ENCODE peak calls at places on chromosomes 2 and 18, in four cellular contexts. One of them, this sample, is unnamed.

GRCh38 chr2:11177871-11178598 is 22.8 kb downstream of the SLC66A3 start:
- DNase-seq in H7: no peak
- DNase-seq in CD8-positive, alpha-beta T cell: no peak
- DNase-seq in endodermal cell: no peak
- DNase-seq in this sample: no peak

GRCh38 chr2:227783404-227784138 is 30.1 kb upstream of the CCL20 start:
- DNase-seq in H7: no peak
- DNase-seq in CD8-positive, alpha-beta T cell: no peak
- DNase-seq in endodermal cell: no peak
- DNase-seq in this sample: no peak

GRCh38 chr2:6083131-6083530 is 390.9 kb downstream of the SOX11 start:
- DNase-seq in CD8-positive, alpha-beta T cell: no peak
- DNase-seq in endodermal cell: no peak
- DNase-seq in H7: no peak
- DNase-seq in this sample: no peak

GRCh38 chr2:37388074-37388473 is 43.6 kb downstream of the QPCT start:
- DNase-seq in CD8-positive, alpha-beta T cell: no peak
- DNase-seq in H7: no peak
- DNase-seq in endodermal cell: no peak
- DNase-seq in this sample: no peak

GRCh38 chr2:144374163-144374661 is 145.7 kb downstream of the ZEB2 start:
- DNase-seq in CD8-positive, alpha-beta T cell: no peak
- DNase-seq in endodermal cell: no peak
- DNase-seq in H7: no peak
- DNase-seq in this sample: no peak

GRCh38 chr2:57180042-57180567 is 866.5 kb upstream of the VRK2 start:
- DNase-seq in CD8-positive, alpha-beta T cell: no peak
- DNase-seq in H7: no peak
- DNase-seq in endodermal cell: no peak
- DNase-seq in this sample: no peak

GRCh38 chr2:128967666-128968065 is 649.0 kb upstream of the HS6ST1 start:
- DNase-seq in CD8-positive, alpha-beta T cell: no peak
- DNase-seq in H7: no peak
- DNase-seq in endodermal cell: no peak
- DNase-seq in this sample: no peak

GRCh38 chr2:234289789-234290188 is 207.1 kb downstream of the ARL4C start:
- DNase-seq in endodermal cell: no peak
- DNase-seq in CD8-positive, alpha-beta T cell: peak
- DNase-seq in H7: no peak
- DNase-seq in this sample: no peak

GRCh38 chr2:95350320-95351079 is 52.0 kb upstream of the FAHD2A start:
- DNase-seq in endodermal cell: no peak
- DNase-seq in H7: peak
- DNase-seq in CD8-positive, alpha-beta T cell: no peak
- DNase-seq in this sample: no peak

GRCh38 chr2:140164449-140164848 is 1384.3 kb upstream of the NXPH2 start:
- DNase-seq in endodermal cell: no peak
- DNase-seq in CD8-positive, alpha-beta T cell: no peak
- DNase-seq in H7: no peak
- DNase-seq in this sample: no peak

GRCh38 chr2:64525323-64525625 is 1.1 kb downstream of the AFTPH start:
- DNase-seq in CD8-positive, alpha-beta T cell: peak
- DNase-seq in H7: no peak
- DNase-seq in endodermal cell: no peak
- DNase-seq in this sample: no peak

GRCh38 chr2:168469281-168469988 is 13.4 kb downstream of the CERS6 start:
- DNase-seq in H7: no peak
- DNase-seq in CD8-positive, alpha-beta T cell: no peak
- DNase-seq in endodermal cell: no peak
- DNase-seq in this sample: no peak

GRCh38 chr2:237574894-237575868 is 8.8 kb downstream of the PRLH start:
- DNase-seq in CD8-positive, alpha-beta T cell: no peak
- DNase-seq in H7: peak
- DNase-seq in endodermal cell: no peak
- DNase-seq in this sample: no peak

GRCh38 chr18:49581369-49581768 is 19.5 kb downstream of the LIPG start:
- DNase-seq in endodermal cell: no peak
- DNase-seq in H7: no peak
- DNase-seq in CD8-positive, alpha-beta T cell: no peak
- DNase-seq in this sample: no peak

GRCh38 chr2:55425449-55425848 is 5.8 kb upstream of the CCDC88A start:
- DNase-seq in H7: no peak
- DNase-seq in CD8-positive, alpha-beta T cell: no peak
- DNase-seq in endodermal cell: no peak
- DNase-seq in this sample: no peak

GRCh38 chr18:54257015-54257414 is 12.3 kb upstream of the POLI start:
- DNase-seq in CD8-positive, alpha-beta T cell: no peak
- DNase-seq in endodermal cell: no peak
- DNase-seq in H7: no peak
- DNase-seq in this sample: no peak

GRCh38 chr2:64017811-64018714 is 1.2 kb downstream of the VPS54 start:
- DNase-seq in CD8-positive, alpha-beta T cell: no peak
- DNase-seq in H7: no peak
- DNase-seq in endodermal cell: no peak
- DNase-seq in this sample: no peak

GRCh38 chr2:13537771-13538349 is 821.1 kb downstream of the TRIB2 start:
- DNase-seq in endodermal cell: no peak
- DNase-seq in H7: no peak
- DNase-seq in CD8-positive, alpha-beta T cell: no peak
- DNase-seq in this sample: no peak

GRCh38 chr18:61992923-61993322 is 100.1 kb upstream of the RNF152 start:
- DNase-seq in CD8-positive, alpha-beta T cell: no peak
- DNase-seq in H7: no peak
- DNase-seq in endodermal cell: no peak
- DNase-seq in this sample: no peak

GRCh38 chr2:9473308-9473984 is 905 bp upstream of the IAH1 start:
- DNase-seq in endodermal cell: peak
- DNase-seq in H7: peak
- DNase-seq in CD8-positive, alpha-beta T cell: no peak
- DNase-seq in this sample: no peak

GRCh38 chr2:60468390-60469085 is 84.9 kb downstream of the BCL11A start:
- DNase-seq in endodermal cell: no peak
- DNase-seq in H7: no peak
- DNase-seq in CD8-positive, alpha-beta T cell: no peak
- DNase-seq in this sample: no peak

GRCh38 chr2:65231892-65232477 is 4.4 kb downstream of the ACTR2 start:
- DNase-seq in H7: no peak
- DNase-seq in CD8-positive, alpha-beta T cell: no peak
- DNase-seq in endodermal cell: no peak
- DNase-seq in this sample: no peak

GRCh38 chr2:179749210-179749609 is 112.2 kb downstream of the ZNF385B start:
- DNase-seq in CD8-positive, alpha-beta T cell: no peak
- DNase-seq in H7: no peak
- DNase-seq in endodermal cell: no peak
- DNase-seq in this sample: no peak

GRCh38 chr2:231710751-231711676 is 2.7 kb downstream of the PTMA start:
- DNase-seq in CD8-positive, alpha-beta T cell: peak
- DNase-seq in H7: peak
- DNase-seq in endodermal cell: peak
- DNase-seq in this sample: peak

This sample was measured in naive thymus-derived CD4-positive, alpha-beta T cell.